ENCODE peak calls at places on chromosomes 13 and 19, in six cellular contexts. G, E, R, Y, M and W are unnamed samples.
A peak's percentile ranks its signal among the peaks of the same experiment; 100 is the strongest.

GRCh38 chr13:93320942-93321341 is 94.3 kb downstream of the GPC6 start:
- DNase-seq in G (no peak), E (no peak), R (no peak), Y (no peak), M (no peak), W (no peak)

GRCh38 chr13:87788363-87788762 is 117.2 kb downstream of the SLITRK5 start:
- DNase-seq in G (no peak), E (no peak), R (no peak), Y (no peak), M (no peak), W (no peak)

GRCh38 chr13:93200626-93201025 is 26.0 kb upstream of the GPC6 start:
- DNase-seq in G (no peak), E (no peak), R (no peak), Y (no peak), M (no peak), W (no peak)

GRCh38 chr19:51803965-51804364 is 9.0 kb downstream of the FPR3 start:
- DNase-seq in G (no peak), E (no peak), R (no peak), Y (no peak), M (no peak), W (no peak)

GRCh38 chr13:32984857-32985626 is 31.2 kb upstream of the KL start:
- DNase-seq in G (no peak), E (peak; percentile 39), R (no peak), Y (no peak), M (no peak), W (no peak)

GRCh38 chr19:38733493-38734175 is 10.6 kb downstream of the CAPN12 start:
- DNase-seq in G (no peak), E (no peak), R (peak; percentile 32), Y (no peak), M (peak; percentile 51), W (no peak)

GRCh38 chr19:18802354-18802753 is 11.2 kb upstream of the COMP start:
- DNase-seq in G (peak; percentile 25), E (no peak), R (no peak), Y (no peak), M (no peak), W (no peak)

GRCh38 chr13:27476943-27477681 is 26.7 kb upstream of the MTIF3 start:
- DNase-seq in G (no peak), E (peak; percentile 76), R (no peak), Y (no peak), M (no peak), W (no peak)

GRCh38 chr19:2969104-2969504 is 8.3 kb upstream of the TLE6 start:
- DNase-seq in G (peak; percentile 38), E (peak; percentile 58), R (no peak), Y (no peak), M (peak; percentile 64), W (no peak)

GRCh38 chr13:111187879-111188643 is 73.0 kb downstream of the ARHGEF7 start:
- DNase-seq in G (no peak), E (no peak), R (no peak), Y (no peak), M (no peak), W (no peak)

GRCh38 chr13:100789481-100789880 is 114.9 kb upstream of the TMTC4 start:
- DNase-seq in G (no peak), E (peak; percentile 28), R (peak; percentile 48), Y (no peak), M (no peak), W (no peak)

GRCh38 chr13:38657191-38657590 is 29.7 kb upstream of the FREM2 start:
- DNase-seq in G (no peak), E (no peak), R (no peak), Y (no peak), M (no peak), W (no peak)

GRCh38 chr13:106132216-106132615 is 403.2 kb downstream of the EFNB2 start:
- DNase-seq in G (no peak), E (no peak), R (no peak), Y (no peak), M (no peak), W (no peak)

GRCh38 chr13:73945371-73945770 is 188.8 kb downstream of the KLF12 start:
- DNase-seq in G (no peak), E (no peak), R (no peak), Y (no peak), M (no peak), W (no peak)

GRCh38 chr13:81138353-81138995 is 797.5 kb upstream of the SPRY2 start:
- DNase-seq in G (no peak), E (no peak), R (no peak), Y (no peak), M (no peak), W (no peak)

DNA sequence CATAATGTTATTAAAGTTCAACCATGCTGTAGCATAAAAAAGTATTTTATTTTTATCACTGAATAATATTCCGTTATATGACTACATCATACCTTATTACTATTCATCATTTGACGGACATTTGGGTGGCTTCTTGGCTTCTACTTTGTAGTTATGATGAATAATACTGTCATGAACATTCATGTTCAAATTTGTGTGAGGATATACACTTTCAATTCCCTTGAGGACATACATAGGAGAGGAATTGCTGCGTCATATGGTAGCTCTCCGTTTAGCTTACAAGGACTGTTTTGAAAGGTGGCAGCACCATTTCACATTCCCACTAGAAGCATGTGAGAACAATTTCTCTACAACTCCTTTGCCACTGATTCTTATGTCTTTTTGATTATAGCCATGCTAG is 910.8 kb upstream of the MIR17HG start:
- DNase-seq in G (no peak), E (no peak), R (no peak), Y (no peak), M (no peak), W (no peak)
- H3K27ac ChIP-seq in G (no peak overlapping the region), E (no peak overlapping the region), R (no peak overlapping the region), Y (no peak overlapping the region), M (no peak overlapping the region), W (no peak overlapping the region)

GRCh38 chr19:34961775-34962174 is 2.3 kb downstream of the ZNF792 start:
- DNase-seq in G (no peak), E (no peak), R (no peak), Y (no peak), M (no peak), W (no peak)
- H3K27ac ChIP-seq in G (peak overlapping the region; percentile 87), E (no peak overlapping the region), R (peak overlapping the region; percentile 66), Y (peak overlapping the region; percentile 41), M (no peak overlapping the region), W (no peak overlapping the region)

DNA sequence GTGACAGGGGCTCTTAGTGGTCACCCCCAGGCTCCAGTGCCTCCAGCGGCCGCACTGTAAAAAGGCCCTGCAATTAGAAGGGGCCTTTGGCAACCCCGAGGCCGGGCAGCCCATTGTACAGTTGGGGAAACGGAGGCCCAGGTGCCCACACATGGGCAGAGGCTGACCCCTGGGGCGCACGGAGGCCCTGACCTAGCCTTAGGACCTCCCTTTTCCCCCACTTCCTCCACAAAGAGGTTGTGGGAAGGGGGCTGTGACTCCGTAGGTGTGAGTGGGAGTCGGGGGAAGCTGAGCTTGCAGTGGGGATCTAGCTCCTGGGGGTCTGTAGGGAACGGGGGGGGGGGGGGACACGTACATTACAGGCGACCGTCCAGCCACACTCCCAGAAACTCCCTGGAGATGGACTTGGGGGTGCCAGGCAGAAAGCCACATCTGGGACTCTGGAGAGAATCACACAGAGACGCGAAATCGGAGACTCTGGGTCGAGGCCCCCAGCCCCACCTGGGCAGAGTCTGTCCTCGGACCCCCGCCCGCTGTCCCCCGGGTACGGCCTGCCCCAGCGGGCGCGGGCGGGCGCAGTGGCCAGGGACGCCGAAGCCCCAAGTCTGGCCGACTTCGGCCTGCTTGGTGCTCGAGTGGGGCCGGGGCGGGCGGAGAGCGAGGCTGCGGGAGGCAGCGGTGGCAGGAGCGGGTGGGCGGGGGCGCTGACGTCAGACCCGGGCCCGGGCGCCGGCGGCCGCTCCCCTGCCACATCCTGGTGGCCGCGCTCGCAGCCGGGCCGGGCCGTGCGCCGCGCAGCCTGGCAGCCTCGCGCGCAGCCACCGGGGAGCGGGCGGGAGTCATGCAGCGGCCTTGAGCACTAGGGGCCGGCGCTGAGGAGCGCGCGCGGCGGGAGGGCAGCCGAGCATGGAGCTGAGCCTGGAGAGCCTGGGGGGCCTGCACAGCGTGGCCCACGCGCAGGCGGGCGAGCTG is at the start of gene ONECUT3:
- DNase-seq in G (no peak), E (peak; percentile 28), R (no peak), Y (no peak), M (no peak), W (no peak)
- H3K27ac ChIP-seq in G (no peak within 1 kb of the TSS), E (no peak within 1 kb of the TSS), R (no peak within 1 kb of the TSS), Y (no peak within 1 kb of the TSS), M (no peak within 1 kb of the TSS), W (no peak within 1 kb of the TSS)

DNA sequence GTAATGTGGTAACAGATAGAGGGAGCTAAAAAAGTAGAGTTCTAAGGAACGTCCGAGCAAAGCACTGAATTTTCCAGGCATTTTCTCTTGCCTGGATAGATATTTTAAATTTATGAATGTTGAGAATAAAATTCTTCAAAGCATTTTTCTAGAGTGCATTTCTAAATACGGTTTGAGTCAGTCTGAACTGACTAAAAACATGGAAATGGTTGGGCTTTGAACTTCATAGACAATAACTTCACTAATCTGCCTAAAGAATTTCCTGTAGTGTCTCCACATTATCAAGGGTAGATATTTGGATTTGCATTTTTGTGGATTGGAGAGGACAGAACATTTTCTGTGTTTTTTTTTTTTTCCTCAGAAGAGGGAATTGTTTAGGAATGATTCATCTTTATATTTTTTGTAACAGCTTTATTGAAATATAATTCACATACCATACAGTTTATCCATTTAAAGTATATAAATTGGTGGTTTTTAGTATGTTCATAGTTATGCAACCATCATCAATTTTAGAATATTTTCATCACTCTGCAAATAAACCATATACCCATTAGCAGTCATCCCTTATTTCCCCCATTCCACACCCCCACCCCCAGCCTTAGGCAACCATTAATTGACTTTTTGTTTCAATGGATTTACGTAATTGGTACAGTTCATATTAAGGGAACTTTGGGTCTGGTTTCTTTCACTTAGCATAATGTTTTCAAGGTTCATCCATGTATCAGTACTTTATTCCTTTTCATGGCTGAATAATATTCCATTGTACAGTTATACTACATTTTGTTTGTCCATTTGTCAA is 20.7 kb downstream of the GARRE1 start:
- DNase-seq in G (no peak), E (no peak), R (no peak), Y (no peak), M (no peak), W (no peak)
- H3K27ac ChIP-seq in G (no peak overlapping the region), E (no peak overlapping the region), R (peak overlapping the region; percentile 51), Y (peak overlapping the region; percentile 20), M (no peak overlapping the region), W (peak overlapping the region; percentile 95)

GRCh38 chr19:45046355-45046754 is 7.5 kb downstream of the CLASRP start:
- DNase-seq in G (no peak), E (no peak), R (no peak), Y (no peak), M (no peak), W (no peak)
- H3K27ac ChIP-seq in G (no peak overlapping the region), E (peak overlapping the region; percentile 31), R (peak overlapping the region; percentile 74), Y (no peak overlapping the region), M (peak overlapping the region; percentile 71), W (no peak overlapping the region)

GRCh38 chr13:23753523-23753922 is 135.7 kb downstream of the MIPEP start:
- DNase-seq in G (no peak), E (no peak), R (no peak), Y (no peak), M (no peak), W (no peak)
- H3K27ac ChIP-seq in G (no peak overlapping the region), E (no peak overlapping the region), R (peak overlapping the region; percentile 54), Y (no peak overlapping the region), M (no peak overlapping the region), W (no peak overlapping the region)

DNA sequence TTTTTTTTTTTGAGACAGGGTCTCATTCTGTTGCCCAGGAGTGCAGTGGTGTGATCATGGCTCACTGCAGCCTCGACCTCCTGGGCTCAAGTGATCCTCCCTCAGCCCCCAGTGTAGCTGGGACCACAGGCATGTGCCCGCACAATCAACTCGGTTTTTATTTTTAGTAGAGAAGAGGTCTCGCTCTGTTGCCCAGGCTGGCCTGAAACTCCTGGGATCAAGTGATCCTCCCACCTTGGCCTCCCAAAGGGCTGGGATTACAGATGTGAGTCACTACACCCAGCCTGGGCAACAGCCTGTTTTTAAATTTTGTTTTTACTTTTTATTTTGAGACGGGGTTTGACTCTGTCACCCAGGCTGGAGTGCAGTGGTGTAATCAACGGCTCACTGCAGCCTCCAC is 2.3 kb upstream of the KDM4B start:
- DNase-seq in G (no peak), E (no peak), R (no peak), Y (no peak), M (no peak), W (no peak)
- H3K27ac ChIP-seq in G (no peak overlapping the region), E (no peak overlapping the region), R (no peak overlapping the region), Y (no peak overlapping the region), M (no peak overlapping the region), W (no peak overlapping the region)